ENCODE peak calls at places on chromosomes 11 and 22, in six cellular contexts. Q, Y, N, A, O and I are unnamed samples. For H3K4me1, the result is how much of the 10 kb centered on the place peaks cover.

GRCh38 chr11:6357222-6357621 is 33.1 kb upstream of the SMPD1 start:
- DNase-seq in A (no peak), N (no peak), Q (peak), Y (peak), O (peak), I (no peak)

GRCh38 chr11:125071408-125071807 is 8.3 kb downstream of the SLC37A2 start:
- DNase-seq in Y (no peak), Q (no peak), O (no peak), N (no peak), A (no peak), I (peak)

GRCh38 chr11:104164028-104164520 is at the start of gene PDGFD:
- DNase-seq in A (peak), Y (peak), Q (peak), N (peak), O (peak), I (peak)

GRCh38 chr22:31768422-31769059 is 14.7 kb downstream of the DEPDC5 start:
- DNase-seq in Q (no peak), A (no peak), Y (no peak), N (no peak), O (no peak), I (no peak)

GRCh38 chr11:1543606-1544263 is 28.3 kb downstream of the DUSP8 start:
- DNase-seq in A (no peak), Q (no peak), O (no peak), N (no peak), Y (no peak), I (no peak)

GRCh38 chr11:65884716-65885092 is 3.6 kb downstream of the FIBP start:
- DNase-seq in Q (peak), N (peak), Y (peak), A (peak), O (peak), I (peak)

GRCh38 chr11:133955945-133956421 is 785 bp downstream of the IGSF9B start:
- DNase-seq in O (no peak), N (no peak), Y (no peak), Q (no peak), A (no peak), I (no peak)

GRCh38 chr11:99325807-99326206 is 305.1 kb downstream of the CNTN5 start:
- DNase-seq in Q (peak), O (peak), A (no peak), Y (peak), N (no peak), I (no peak)

GRCh38 chr11:74683279-74683871 is 47.9 kb downstream of the CHRDL2 start:
- DNase-seq in N (peak), Y (no peak), O (no peak), Q (no peak), A (peak), I (no peak)

GRCh38 chr22:44885806-44886360 is 123.9 kb downstream of the PHF21B start:
- DNase-seq in N (no peak), O (no peak), Y (no peak), Q (no peak), A (no peak), I (no peak)

GRCh38 chr11:58928082-58928574 is 11.2 kb upstream of the GLYATL1 start:
- DNase-seq in N (peak), A (peak), Y (peak), Q (peak), O (no peak), I (no peak)

GRCh38 chr22:44665115-44665514 is 36.9 kb upstream of the PRR5 start:
- DNase-seq in N (no peak), Y (no peak), O (no peak), A (no peak), Q (peak), I (no peak)

GRCh38 chr11:47130541-47130940 is 46.1 kb downstream of the ARFGAP2 start:
- DNase-seq in O (no peak), A (no peak), N (no peak), Q (no peak), Y (no peak), I (peak)

GRCh38 chr11:34126959-34127848 is 21.8 kb downstream of the NAT10 start:
- DNase-seq in Y (peak), A (no peak), Q (no peak), N (no peak), O (no peak), I (no peak)

GRCh38 chr22:39243443-39244072 is 1.2 kb downstream of the PDGFB start:
- DNase-seq in N (peak), O (peak), Y (no peak), Q (peak), A (no peak), I (no peak)

GRCh38 chr11:57513911-57514537 is 1.5 kb downstream of the SLC43A1 start:
- DNase-seq in Y (peak), N (no peak), O (no peak), Q (peak), A (no peak), I (peak)

GRCh38 chr11:102546923-102547471 is 16.4 kb upstream of the MMP7 start:
- DNase-seq in Y (no peak), A (no peak), N (no peak), O (no peak), Q (no peak), I (no peak)

GRCh38 chr11:117715801-117716200 is 81.2 kb downstream of the DSCAML1 start:
- DNase-seq in A (no peak), Q (no peak), N (no peak), O (no peak), Y (no peak), I (no peak)

GRCh38 chr11:9820260-9820659 is 156.4 kb downstream of the SWAP70 start:
- DNase-seq in O (no peak), N (no peak), Q (no peak), A (no peak), Y (no peak), I (no peak)

GRCh38 chr11:3044915-3045314 is 12.3 kb downstream of the CARS1 start:
- DNase-seq in A (no peak), Q (no peak), N (no peak), Y (no peak), O (no peak), I (no peak)
- H3K4me1 ChIP-seq in A (under half), Q (half or more), N (under half), Y (under half), O (under half), I (under half)

DNA sequence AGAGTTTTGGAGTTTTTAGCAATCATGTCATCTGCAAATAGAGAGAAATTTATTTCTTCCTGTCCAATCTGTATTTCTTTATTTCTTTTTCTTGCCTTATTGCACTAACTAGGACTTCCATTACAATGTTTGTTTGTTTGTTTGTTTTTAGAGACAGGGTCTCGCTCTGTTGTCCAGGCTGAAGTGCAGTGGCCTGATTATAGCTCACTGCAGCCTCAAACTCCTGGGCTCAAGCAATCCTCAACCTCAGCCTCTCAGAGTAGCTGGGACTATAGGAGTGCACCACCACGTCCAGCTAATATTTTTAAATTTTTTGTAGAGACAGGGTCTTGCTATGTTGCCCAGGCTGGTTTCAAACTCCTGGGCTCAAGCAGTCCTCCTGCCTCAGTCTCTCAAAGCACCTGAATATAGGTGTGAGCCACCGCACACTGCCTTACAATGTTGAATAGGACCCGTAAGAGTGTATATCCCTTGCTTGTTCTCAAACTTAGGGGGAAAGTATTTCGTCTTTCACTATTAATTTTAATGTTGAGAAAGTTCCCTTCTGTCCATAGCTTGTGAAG is 29.6 kb upstream of the MAPK1 start:
- DNase-seq in Q (no peak), Y (no peak), N (no peak), O (no peak), A (no peak), I (no peak)
- H3K4ac ChIP-seq in Q (no peak), Y (no peak), N (no peak), O (no peak), A (no peak), I (no peak)

GRCh38 chr11:64690235-64690634 is 32.8 kb downstream of the NRXN2 start:
- DNase-seq in N (no peak), O (no peak), A (no peak), Q (no peak), Y (no peak), I (no peak)
- H4K91ac ChIP-seq in N (no peak), O (no peak), A (no peak), Q (no peak), Y (no peak), I (no peak)

GRCh38 chr22:23556026-23556620 is 24.0 kb downstream of the IGLL1 start:
- DNase-seq in A (no peak), Y (no peak), Q (no peak), N (no peak), O (no peak), I (peak)
- H3K4me1 ChIP-seq in A (under half), Y (under half), Q (under half), N (under half), O (under half), I (under half)

GRCh38 chr11:71927813-71928738 is at the start of gene XNDC1N:
- DNase-seq in Y (peak), N (peak), O (no peak), A (peak), Q (peak), I (peak)
- H3K4ac ChIP-seq in Y (peak), N (peak), O (peak), A (no peak), Q (peak), I (no peak)

GRCh38 chr22:37453696-37454095 is 26.4 kb upstream of the ELFN2 start:
- DNase-seq in N (no peak), Q (no peak), O (no peak), A (no peak), Y (no peak), I (no peak)
- H4K91ac ChIP-seq in N (no peak), Q (peak), O (no peak), A (no peak), Y (peak), I (no peak)